ENCODE peak calls at places on chromosomes 5 and 9, in five cellular contexts. E is GM12878, M is HL-60, Y is A549, I is SK-N-SH. Q is an unnamed sample.

GRCh38 chr9:87187656-87188055 is 240.3 kb upstream of the GAS1 start:
- DNase-seq in M (no peak), E (no peak), I (no peak), Y (no peak), Q (no peak)

GRCh38 chr5:179237770-179238627 is 107.3 kb downstream of the ADAMTS2 start:
- DNase-seq in Y (no peak), I (no peak), E (no peak), M (no peak), Q (no peak)

GRCh38 chr9:15469406-15469805 is 41.4 kb downstream of the PSIP1 start:
- DNase-seq in E (no peak), Y (no peak), I (no peak), M (no peak), Q (no peak)

GRCh38 chr5:17037751-17038150 is 101.7 kb upstream of the MYO10 start:
- DNase-seq in M (no peak), Y (no peak), I (no peak), E (no peak), Q (no peak)

GRCh38 chr9:91177661-91178280 is 183.9 kb downstream of the AUH start:
- DNase-seq in E (no peak), M (peak), I (no peak), Y (no peak), Q (no peak)

GRCh38 chr5:120304653-120305052 is 159.4 kb upstream of the PRR16 start:
- DNase-seq in E (no peak), I (no peak), M (no peak), Y (no peak), Q (no peak)

GRCh38 chr5:42668254-42668653 is 88.4 kb upstream of the CCDC152 start:
- DNase-seq in Y (no peak), I (no peak), E (no peak), M (no peak), Q (no peak)

GRCh38 chr9:114071197-114071795 is 6.8 kb downstream of the AMBP start:
- DNase-seq in Y (no peak), I (no peak), E (no peak), M (no peak), Q (no peak)

GRCh38 chr5:407051-407450 is 35.9 kb upstream of the EXOC3 start:
- DNase-seq in M (no peak), Y (no peak), I (no peak), E (no peak), Q (no peak)

GRCh38 chr9:69180200-69180599 is 6.1 kb downstream of the TJP2 start:
- DNase-seq in I (no peak), M (no peak), Y (no peak), E (no peak), Q (no peak)

GRCh38 chr5:150320048-150320555 is 17.4 kb upstream of the ARSI start:
- DNase-seq in M (no peak), I (no peak), Y (peak), E (no peak), Q (no peak)

GRCh38 chr9:137244486-137245449 is 3.7 kb downstream of the TUBB4B start:
- DNase-seq in I (no peak), M (no peak), E (no peak), Y (no peak), Q (no peak)

GRCh38 chr5:128304791-128305190 is 221.2 kb downstream of the SLC12A2 start:
- DNase-seq in E (no peak), Y (no peak), M (no peak), I (no peak), Q (no peak)

GRCh38 chr9:118992813-118993747 is 376.2 kb downstream of the BRINP1 start:
- DNase-seq in Y (no peak), E (no peak), M (no peak), I (no peak), Q (no peak)

GRCh38 chr5:1004598-1005361 is 3.8 kb upstream of the NKD2 start:
- DNase-seq in Y (peak), E (no peak), M (peak), I (peak), Q (no peak)

GRCh38 chr5:160802567-160802966 is 49.4 kb downstream of the ATP10B start:
- DNase-seq in Y (no peak), M (no peak), I (no peak), E (no peak), Q (peak)

GRCh38 chr5:66151491-66151890 is 7.4 kb downstream of the SREK1 start:
- DNase-seq in I (no peak), Y (no peak), E (no peak), M (no peak), Q (no peak)

GRCh38 chr9:70438341-70438924 is 24.0 kb upstream of the KLF9 start:
- DNase-seq in E (no peak), I (no peak), M (peak), Y (peak), Q (no peak)

GRCh38 chr9:14323969-14324366 is 10.0 kb upstream of the NFIB start:
- DNase-seq in I (no peak), E (no peak), M (no peak), Y (no peak), Q (no peak)

GRCh38 chr5:138961221-138961620 is 86.1 kb upstream of the LRRTM2 start:
- DNase-seq in I (no peak), Y (no peak), M (no peak), E (no peak), Q (no peak)

GRCh38 chr5:91219141-91219802 is 163.8 kb downstream of the ARRDC3 start:
- DNase-seq in E (no peak), Y (peak), M (peak), I (no peak), Q (no peak)

GRCh38 chr5:145589063-145589462 is 246.1 kb downstream of the PRELID2 start:
- DNase-seq in E (no peak), Y (no peak), M (no peak), I (no peak), Q (no peak)

GRCh38 chr9:93949694-93950449 is 5.3 kb downstream of the BARX1 start:
- DNase-seq in I (no peak), E (no peak), Y (no peak), M (no peak), Q (no peak)

GRCh38 chr9:4461434-4461833 is 28.8 kb upstream of the SLC1A1 start:
- DNase-seq in M (no peak), E (no peak), Y (no peak), I (no peak), Q (no peak)

GRCh38 chr5:61160497-61160896 is 1.8 kb downstream of the SMIM15 start:
- DNase-seq in Y (no peak), M (no peak), E (no peak), I (no peak), Q (no peak)
- H3K4me3 ChIP-seq in Y (no peak), M (peak), E (peak), I (peak), Q (no peak)

GRCh38 chr9:95111716-95112115 is 205.8 kb downstream of the FANCC start:
- DNase-seq in E (no peak), M (no peak), Y (no peak), I (no peak), Q (no peak)

GRCh38 chr9:95112436-95113280 is 204.9 kb downstream of the FANCC start:
- DNase-seq in I (no peak), M (no peak), E (no peak), Y (no peak), Q (no peak)

GRCh38 chr9:95115104-95115503 is 202.4 kb downstream of the FANCC start:
- DNase-seq in M (no peak), I (no peak), E (no peak), Y (no peak), Q (no peak)

GRCh38 chr9:95116820-95117204 is 200.7 kb downstream of the FANCC start:
- DNase-seq in E (no peak), I (no peak), M (no peak), Y (no peak), Q (no peak)

GRCh38 chr9:95116002-95116819 is 201.3 kb downstream of the FANCC start:
- DNase-seq in I (no peak), E (no peak), Y (no peak), M (no peak), Q (no peak)
- TF ChIP-seq CTCF in I (peak), E (no peak), Y (peak), M (no peak), Q (no peak)

DNA sequence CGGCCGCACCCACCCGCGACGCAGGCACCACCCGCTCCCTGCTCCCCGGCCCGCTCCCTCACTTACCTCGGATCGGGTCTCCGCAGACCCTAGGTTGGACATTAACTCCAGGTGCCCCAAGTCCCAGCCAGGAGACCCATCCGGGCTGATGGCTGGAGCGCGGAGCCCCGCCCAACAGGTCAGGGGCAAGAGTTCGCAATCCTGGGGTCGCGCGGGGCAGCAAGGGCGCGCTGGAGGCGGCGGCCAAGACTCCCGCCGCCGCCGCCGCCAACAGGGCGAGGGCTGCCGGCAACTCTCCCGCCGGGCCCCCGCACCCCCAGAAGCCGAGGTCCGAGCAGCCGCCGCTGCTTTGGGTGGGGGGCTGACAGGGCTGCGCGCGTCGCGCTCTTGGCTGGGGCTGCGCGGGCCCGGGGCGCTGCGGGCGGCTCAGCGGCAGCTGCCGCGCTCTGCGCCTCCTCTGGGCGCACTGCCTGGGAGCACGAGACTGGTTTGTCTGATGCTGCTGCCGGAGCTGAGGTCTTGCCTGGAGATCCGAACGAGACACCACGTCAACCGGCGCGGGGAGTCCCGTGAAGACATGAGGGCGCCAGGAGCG is 303 bp downstream of the GDNF start:
- DNase-seq in E (no peak), M (peak), Y (peak), I (peak), Q (peak)
- H3K4me3 ChIP-seq in E (no peak), M (no peak), Y (peak), I (peak), Q (no peak)

GRCh38 chr5:61357745-61358144 is 25.7 kb downstream of the ZSWIM6 start:
- DNase-seq in Y (no peak), M (no peak), E (no peak), I (no peak), Q (peak)
- TF ChIP-seq CTCF in Y (no peak), M (no peak), E (peak), I (peak), Q (peak)

GRCh38 chr5:124309241-124309977 is 437.0 kb downstream of the ZNF608 start:
- DNase-seq in E (no peak), M (no peak), I (no peak), Y (no peak), Q (no peak)

GRCh38 chr5:124315746-124316415 is 430.6 kb downstream of the ZNF608 start:
- DNase-seq in M (no peak), I (no peak), Y (no peak), E (no peak), Q (no peak)

GRCh38 chr5:124310453-124310852 is 436.0 kb downstream of the ZNF608 start:
- DNase-seq in M (no peak), Y (no peak), E (no peak), I (no peak), Q (no peak)
- H3K4me3 ChIP-seq in M (no peak), Y (no peak), E (no peak), I (no peak), Q (no peak)

GRCh38 chr5:93395891-93396465 is 185.0 kb downstream of the NR2F1-AS1 start:
- DNase-seq in M (no peak), E (no peak), I (no peak), Y (no peak), Q (no peak)

GRCh38 chr5:93395010-93395409 is 186.0 kb downstream of the NR2F1-AS1 start:
- DNase-seq in M (no peak), I (no peak), E (no peak), Y (no peak), Q (no peak)

GRCh38 chr5:93399675-93400074 is 181.3 kb downstream of the NR2F1-AS1 start:
- DNase-seq in I (no peak), Y (no peak), M (no peak), E (no peak), Q (no peak)

GRCh38 chr5:93394301-93394700 is 186.7 kb downstream of the NR2F1-AS1 start:
- DNase-seq in M (no peak), E (no peak), I (no peak), Y (no peak), Q (no peak)
- TF ChIP-seq CTCF in M (no peak), E (no peak), I (no peak), Y (no peak), Q (no peak)

GRCh38 chr9:132945186-132946130 is 1.0 kb upstream of the TSC1 start:
- DNase-seq in I (no peak), E (no peak), M (no peak), Y (no peak), Q (no peak)

GRCh38 chr9:132942541-132943182 is 1.8 kb downstream of the TSC1 start:
- DNase-seq in M (no peak), E (no peak), Y (no peak), I (no peak), Q (peak)

GRCh38 chr9:132944294-132945185 is at the start of gene TSC1:
- DNase-seq in Y (peak), M (peak), I (peak), E (peak), Q (peak)

GRCh38 chr9:132946216-132946615 is 1.8 kb upstream of the TSC1 start:
- DNase-seq in M (no peak), E (no peak), I (no peak), Y (no peak), Q (no peak)

DNA sequence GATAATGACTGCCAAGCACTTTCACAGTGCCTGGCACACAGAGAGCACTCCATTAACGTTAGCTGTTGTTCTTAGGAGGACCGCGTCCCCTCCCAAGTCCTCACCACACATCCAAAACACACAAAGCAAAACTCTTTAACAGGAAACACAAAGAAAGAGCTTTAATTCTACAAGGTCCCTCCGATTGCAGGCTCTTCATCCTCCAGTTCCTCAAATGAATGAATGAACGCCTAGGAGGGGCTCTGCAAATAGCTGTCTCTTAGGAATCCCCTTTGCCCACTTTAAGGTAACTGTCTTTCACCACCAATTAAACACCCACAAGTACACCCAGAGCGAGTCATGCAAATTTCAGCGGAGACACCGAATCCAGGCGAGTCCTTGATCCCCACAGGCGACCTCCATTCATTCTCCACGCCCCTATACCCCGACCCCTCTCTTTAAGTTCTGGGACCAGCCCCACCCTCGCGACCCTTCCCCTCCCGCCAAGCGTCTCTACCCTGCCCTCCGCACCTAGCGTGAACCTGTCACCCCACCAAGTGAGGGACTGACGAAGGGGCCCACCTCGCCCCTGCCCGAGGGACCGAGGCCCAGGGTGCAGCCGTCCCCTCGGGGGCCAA is 631 bp downstream of the TSC1 start:
- DNase-seq in M (peak), Y (no peak), I (no peak), E (no peak), Q (peak)
- H3K4me3 ChIP-seq in M (peak), Y (peak), I (peak), E (peak), Q (peak)

DNA sequence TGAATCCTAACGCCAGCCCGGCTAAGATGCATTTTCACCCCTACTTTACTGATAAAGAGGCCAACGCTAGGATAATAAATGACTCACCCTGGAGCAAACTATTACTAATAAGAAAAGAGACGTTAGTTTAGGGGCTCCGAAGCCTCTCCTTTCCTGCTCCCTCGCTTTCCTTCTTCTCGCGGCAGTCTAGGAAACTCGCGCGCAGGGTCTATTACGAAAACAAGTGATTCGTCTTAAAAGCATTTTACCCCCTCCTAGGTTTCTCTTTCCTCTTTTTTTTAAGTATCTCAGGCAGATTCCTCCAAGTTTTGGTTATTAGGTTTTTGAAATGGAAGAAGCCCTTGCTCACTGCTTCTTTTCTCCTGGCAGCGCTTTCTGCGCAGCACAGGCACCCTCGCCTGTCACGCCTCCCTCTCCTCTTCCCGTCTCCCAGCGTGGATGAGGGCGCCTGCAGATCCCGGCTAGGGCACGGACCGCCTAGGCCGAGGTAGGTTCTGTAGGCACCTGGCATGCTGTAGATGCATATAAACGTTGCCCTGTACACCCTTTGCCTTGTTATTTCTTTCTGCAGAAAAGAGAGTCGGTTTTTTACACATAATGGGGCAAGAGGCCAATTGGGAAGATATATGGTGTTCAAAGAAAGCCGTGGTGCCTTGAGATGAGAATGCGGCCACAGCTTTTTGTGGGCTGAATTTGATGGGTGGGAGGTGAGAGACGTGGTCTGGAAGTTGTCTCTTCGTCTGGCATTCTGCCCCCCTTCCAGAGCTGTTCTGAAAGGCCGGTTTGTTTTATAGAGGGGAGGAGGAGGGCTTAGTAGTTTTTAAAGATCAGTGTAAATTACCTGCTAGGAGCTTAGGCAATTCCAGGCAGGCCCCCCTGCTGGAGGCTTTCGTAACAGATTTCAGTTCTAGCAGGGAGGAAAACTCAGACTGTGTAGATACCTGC is 981 bp downstream of the GCNT1 start:
- DNase-seq in E (no peak), I (peak), M (peak), Y (peak), Q (no peak)
- TF ChIP-seq CTCF in E (no peak), I (peak), M (no peak), Y (no peak), Q (no peak)

DNA sequence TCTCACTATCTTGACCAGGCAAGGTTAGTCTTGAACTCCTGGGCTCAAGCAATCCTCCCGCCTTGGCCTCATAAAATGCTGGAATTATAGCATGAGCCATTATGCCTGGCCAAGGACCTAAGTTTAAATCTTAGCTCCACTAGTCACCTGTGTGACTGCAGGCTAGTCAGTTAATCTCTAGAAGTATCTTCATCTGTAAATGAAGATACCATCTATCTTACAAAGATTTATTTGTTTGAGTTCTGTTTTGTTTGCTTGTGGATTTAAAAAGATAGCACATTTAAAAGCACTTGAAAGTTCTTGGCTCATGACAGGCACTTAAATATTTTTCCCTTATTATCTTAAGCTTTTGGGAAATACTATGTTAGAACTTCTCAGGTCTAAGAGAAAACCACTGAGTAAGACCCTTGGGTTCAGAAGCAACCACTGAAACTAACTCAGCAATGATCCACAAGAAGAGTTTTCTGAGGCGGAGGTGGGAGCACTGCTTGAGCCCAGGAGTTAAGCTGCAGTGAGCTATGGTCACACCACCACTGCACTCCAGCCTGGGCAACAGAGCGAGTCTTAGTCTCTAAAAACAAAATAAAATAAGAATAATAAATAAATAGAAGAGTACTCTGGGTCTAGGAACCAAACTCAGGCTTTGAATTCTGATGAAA is 19.1 kb downstream of the TMEM245 start:
- DNase-seq in M (no peak), E (no peak), I (no peak), Y (no peak), Q (no peak)
- H3K4me3 ChIP-seq in M (no peak), E (no peak), I (no peak), Y (no peak), Q (no peak)